ENCODE peak calls at places on chromosomes 4 and X, in ten cellular contexts. N is CD4-positive, alpha-beta memory T cell; W is iPS-NIHi11; E is HFF-Myc; M is HTR-8/SVneo; Q is NCI-H748 treated with DMSO at 0.1 percent for 48 hours; H is stimulated activated CD8-positive, alpha-beta memory T cell treated with anti-CD3 and anti-CD28 coated beads, Interleukin-7, amount 100 ng/mL, for 24 hours; B is AG09319; C is OCI-LY7; U is RWPE1. Y is an unnamed sample.
A peak's percentile ranks its signal among the peaks of the same experiment; 100 is the strongest.

GRCh38 chrX:15143825-15144121 is 126.1 kb downstream of the ASB9 start:
- DNase-seq in N (no peak), W (no peak), E (no peak), M (no peak), Q (no peak), H (no peak), B (no peak), C (no peak), U (no peak), Y (no peak)

GRCh38 chr4:76293705-76294274 is 12.7 kb upstream of the STBD1 start:
- DNase-seq in N (no peak), W (no peak), E (no peak), M (no peak), Q (no peak), H (no peak), B (no peak), C (no peak), U (no peak), Y (no peak)

GRCh38 chr4:114267976-114268375 is 288.5 kb upstream of the ARSJ start:
- DNase-seq in N (no peak), W (no peak), E (no peak), M (no peak), Q (no peak), H (no peak), B (no peak), C (no peak), U (no peak), Y (no peak)

GRCh38 chr4:5957091-5957490 is 61.1 kb downstream of the C4orf50 start:
- DNase-seq in N (no peak), W (no peak), E (no peak), M (no peak), Q (no peak), H (no peak), B (no peak), C (no peak), U (no peak), Y (no peak)

GRCh38 chr4:175874290-175874689 is 62.2 kb upstream of the GPM6A start:
- DNase-seq in N (no peak), W (no peak), E (no peak), M (no peak), Q (peak; percentile 71), H (no peak), B (no peak), C (peak; percentile 8), U (no peak), Y (no peak)

GRCh38 chr4:116180056-116180690 is 905.2 kb downstream of the TRAM1L1 start:
- DNase-seq in N (no peak), W (peak; percentile 23), E (no peak), M (peak; percentile 3), Q (peak; percentile 42), H (no peak), B (no peak), C (peak; percentile 4), U (peak; percentile 14), Y (peak; percentile 23)

GRCh38 chr4:29711226-29711625 is 1008.9 kb upstream of the PCDH7 start:
- DNase-seq in N (no peak), W (no peak), E (no peak), M (peak; percentile 3), Q (no peak), H (no peak), B (no peak), C (no peak), U (no peak), Y (no peak)

GRCh38 chr4:41645716-41646115 is 102.8 kb downstream of the PHOX2B start:
- DNase-seq in N (no peak), W (no peak), E (no peak), M (no peak), Q (no peak), H (no peak), B (no peak), C (no peak), U (no peak), Y (no peak)

Y was measured in GM12865.